ENCODE peak calls at places on chromosomes 6 and 20, in seven cellular contexts. C is HFF-Myc, L is fibroblast of pulmonary artery, F is kidney, A is mucosa of descending colon, V is HL-60, T is tibial nerve. S is an unnamed sample.

GRCh38 chr6:167506443-167507231 is 181.8 kb downstream of the TTLL2 start:
- DNase-seq in C (no peak), L (no peak), F (no peak), A (no peak), V (no peak), T (no peak), S (no peak)

GRCh38 chr20:55667024-55667423 is 338.3 kb downstream of the CBLN4 start:
- DNase-seq in C (no peak), L (no peak), F (no peak), A (no peak), V (no peak), T (no peak), S (no peak)

GRCh38 chr6:167730441-167730840 is 96.3 kb upstream of the AFDN start:
- DNase-seq in C (no peak), L (no peak), F (no peak), A (no peak), V (no peak), T (no peak), S (no peak)

GRCh38 chr6:36368921-36369880 is 18.3 kb downstream of the ETV7 start:
- DNase-seq in C (no peak), L (peak), F (no peak), A (no peak), V (peak), T (no peak), S (no peak)

GRCh38 chr20:9978395-9979004 is 56.3 kb upstream of the ANKEF1 start:
- DNase-seq in C (peak), L (peak), F (no peak), A (no peak), V (peak), T (no peak), S (no peak)

GRCh38 chr6:47404436-47404835 is 73.2 kb upstream of the CD2AP start:
- DNase-seq in C (no peak), L (no peak), F (no peak), A (no peak), V (no peak), T (no peak), S (no peak)

GRCh38 chr20:51050636-51051035 is 27.7 kb upstream of the KCNG1 start:
- DNase-seq in C (no peak), L (peak), F (no peak), A (no peak), V (no peak), T (no peak), S (peak)

GRCh38 chr6:129936329-129937165 is 75.4 kb upstream of the TMEM244 start:
- DNase-seq in C (peak), L (peak), F (no peak), A (no peak), V (peak), T (no peak), S (no peak)

GRCh38 chr6:107729098-107729497 is 95.0 kb downstream of the SCML4 start:
- DNase-seq in C (no peak), L (no peak), F (no peak), A (no peak), V (no peak), T (no peak), S (no peak)

GRCh38 chr6:88262372-88262771 is 96.2 kb upstream of the CNR1 start:
- DNase-seq in C (no peak), L (no peak), F (no peak), A (no peak), V (peak), T (no peak), S (no peak)

GRCh38 chr6:73028124-73028766 is 197.1 kb downstream of the KHDC1L start:
- DNase-seq in C (no peak), L (no peak), F (no peak), A (no peak), V (no peak), T (no peak), S (no peak)

GRCh38 chr6:117449549-117450439 is 24.1 kb upstream of the ROS1 start:
- DNase-seq in C (peak), L (peak), F (no peak), A (no peak), V (no peak), T (peak), S (no peak)

GRCh38 chr20:37538003-37538402 is 10.3 kb upstream of the BLCAP start:
- DNase-seq in C (no peak), L (peak), F (no peak), A (no peak), V (peak), T (no peak), S (peak)

GRCh38 chr6:131134950-131135243 is 370 bp upstream of the AKAP7 start:
- DNase-seq in C (no peak), L (no peak), F (no peak), A (no peak), V (no peak), T (no peak), S (no peak)

GRCh38 chr20:7926767-7927166 is 13.5 kb downstream of the HAO1 start:
- DNase-seq in C (peak), L (peak), F (no peak), A (no peak), V (no peak), T (no peak), S (no peak)

GRCh38 chr6:101117397-101118185 is 236.5 kb upstream of the ASCC3 start:
- DNase-seq in C (no peak), L (no peak), F (peak), A (peak), V (no peak), T (no peak), S (no peak)

GRCh38 chr20:22686097-22686496 is 101.7 kb upstream of the FOXA2 start:
- DNase-seq in C (no peak), L (peak), F (no peak), A (peak), V (no peak), T (no peak), S (no peak)

GRCh38 chr6:127457444-127458064 is 1.6 kb downstream of the KIAA0408 start:
- DNase-seq in C (no peak), L (peak), F (no peak), A (no peak), V (peak), T (no peak), S (no peak)

GRCh38 chr6:166934174-166934573 is 22.2 kb downstream of the RNASET2 start:
- DNase-seq in C (no peak), L (no peak), F (no peak), A (no peak), V (no peak), T (no peak), S (no peak)

GRCh38 chr6:22363166-22363965 is 66.5 kb upstream of the PRL start:
- DNase-seq in C (no peak), L (no peak), F (no peak), A (no peak), V (no peak), T (no peak), S (no peak)

GRCh38 chr6:26501482-26501986 is 1.4 kb downstream of the BTN1A1 start:
- DNase-seq in C (no peak), L (peak), F (peak), A (peak), V (no peak), T (no peak), S (peak)

DNA sequence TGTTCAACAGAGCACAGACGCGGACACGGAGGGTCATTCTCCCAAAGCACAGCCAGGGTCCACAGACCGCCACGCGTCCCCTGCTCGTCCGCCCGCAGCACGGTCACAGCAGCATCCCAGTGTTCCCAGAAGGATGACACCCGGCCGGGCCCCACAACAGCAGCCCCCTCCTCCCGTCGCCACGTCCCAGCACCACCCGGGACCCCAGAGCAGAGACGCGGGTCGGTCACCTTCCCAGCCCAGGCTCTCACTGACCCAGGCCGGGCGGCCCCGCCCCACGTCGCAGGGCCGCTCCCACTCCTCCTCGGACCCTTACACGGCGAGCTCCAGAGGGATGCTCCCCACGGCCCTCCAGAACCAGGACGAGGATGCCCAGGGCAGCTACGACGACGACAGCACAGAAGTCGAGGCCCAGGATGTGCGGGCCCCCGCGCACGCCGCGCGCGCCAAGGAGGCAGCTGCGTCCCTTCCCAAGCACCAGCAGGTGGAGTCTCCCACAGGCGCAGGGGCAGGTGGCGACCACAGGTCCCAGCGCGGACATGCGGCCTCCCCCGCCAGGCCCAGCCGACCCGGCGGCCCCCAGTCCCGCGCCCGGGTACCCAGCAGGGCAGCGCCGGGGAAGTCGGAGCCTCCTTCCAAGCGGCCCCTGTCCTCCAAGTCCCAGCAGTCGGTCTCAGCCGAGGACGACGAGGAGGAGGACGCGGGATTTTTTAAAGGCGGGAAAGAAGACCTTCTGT is 64.3 kb downstream of the FNDC1 start:
- DNase-seq in C (no peak), L (no peak), F (no peak), A (no peak), V (no peak), T (no peak), S (no peak)
- TF ChIP-seq CTCF in C (no peak), L (no peak), F (peak), A (no peak), V (no peak), T (no peak), S (no peak)

GRCh38 chr6:133408543-133408942 is 167.4 kb downstream of the EYA4 start:
- DNase-seq in C (no peak), L (no peak), F (no peak), A (no peak), V (no peak), T (no peak), S (no peak)
- H3K4me3 ChIP-seq in C (no peak), L (no peak), F (no peak), A (no peak), V (no peak), T (no peak), S (no peak)

GRCh38 chr20:2451422-2451821 is 19.2 kb downstream of the SNRPB start:
- DNase-seq in C (no peak), L (no peak), F (no peak), A (no peak), V (no peak), T (no peak), S (no peak)

GRCh38 chr20:2451939-2452732 is 18.5 kb downstream of the SNRPB start:
- DNase-seq in C (peak), L (peak), F (no peak), A (no peak), V (no peak), T (peak), S (no peak)

GRCh38 chr20:2449386-2449785 is 21.2 kb downstream of the SNRPB start:
- DNase-seq in C (no peak), L (no peak), F (no peak), A (no peak), V (no peak), T (no peak), S (no peak)

DNA sequence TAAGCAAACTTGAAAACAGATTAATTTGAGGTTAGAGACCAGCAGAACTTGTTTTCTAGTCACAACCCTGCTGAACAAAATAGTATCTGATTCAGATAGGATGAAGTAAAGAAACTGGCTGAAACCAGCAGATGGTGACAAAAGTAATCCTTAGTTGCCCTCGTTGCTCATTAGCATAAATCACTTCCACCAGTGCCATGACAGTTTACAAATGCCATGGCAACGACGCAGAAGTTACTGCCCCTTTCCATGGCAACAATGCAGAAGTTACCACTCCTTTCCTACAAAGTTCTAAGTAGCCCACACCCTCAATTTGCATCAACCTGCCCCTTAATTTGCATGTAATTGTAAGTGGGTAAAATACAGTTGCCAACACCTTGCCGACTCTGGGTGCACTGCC is 23.7 kb downstream of the SNRPB start:
- DNase-seq in C (no peak), L (no peak), F (no peak), A (no peak), V (no peak), T (no peak), S (no peak)
- TF ChIP-seq CTCF in C (no peak), L (no peak), F (no peak), A (no peak), V (no peak), T (no peak), S (no peak)

DNA sequence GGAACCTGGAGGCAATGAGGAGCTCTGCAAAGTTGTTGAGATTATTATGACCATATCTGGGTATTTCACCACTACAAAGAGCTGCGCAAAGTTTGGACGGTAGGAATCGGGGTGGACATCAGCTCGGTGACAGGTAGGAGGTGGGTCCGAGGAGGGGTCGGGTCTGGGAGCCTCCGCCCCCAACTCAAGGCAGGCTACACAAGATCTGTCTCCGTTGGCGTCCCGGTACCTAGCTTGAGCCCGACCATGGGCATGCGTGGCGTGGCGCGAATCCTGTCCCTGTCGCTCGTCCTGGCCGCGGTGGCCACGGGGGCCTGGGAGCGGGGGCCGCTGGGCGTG is 40.2 kb upstream of the ZNFX1 start:
- DNase-seq in C (no peak), L (no peak), F (no peak), A (no peak), V (no peak), T (no peak), S (no peak)
- H3K4me3 ChIP-seq in C (no peak), L (no peak), F (no peak), A (no peak), V (no peak), T (peak), S (no peak)

GRCh38 chr6:158897236-158897635 is 78.1 kb upstream of the EZR start:
- DNase-seq in C (no peak), L (no peak), F (no peak), A (no peak), V (no peak), T (no peak), S (no peak)
- TF ChIP-seq CTCF in C (no peak), L (no peak), F (no peak), A (no peak), V (no peak), T (no peak), S (no peak)

DNA sequence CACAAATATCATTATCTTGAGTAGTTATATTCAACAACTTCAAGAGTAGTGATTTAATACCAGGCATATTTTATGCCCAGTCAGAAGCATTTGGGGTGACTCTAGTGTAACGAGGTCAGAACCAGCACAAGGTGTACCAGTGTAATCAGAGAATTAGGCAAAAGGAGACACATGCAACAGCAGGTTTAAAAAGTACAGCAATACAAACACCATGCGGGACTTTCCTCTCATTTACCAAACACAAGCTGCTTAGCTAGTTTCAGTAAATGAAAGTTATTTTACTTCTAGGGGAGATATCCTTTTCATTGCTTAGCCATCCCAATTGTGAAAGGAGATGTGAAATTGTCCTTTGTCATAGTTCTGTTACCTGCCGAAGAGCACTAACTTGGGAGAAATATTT is 831 bp downstream of the FILIP1 start:
- DNase-seq in C (no peak), L (no peak), F (no peak), A (no peak), V (no peak), T (no peak), S (no peak)
- H3K4me3 ChIP-seq in C (no peak), L (peak), F (peak), A (no peak), V (no peak), T (peak), S (no peak)